ENCODE peak calls at places on chromosomes 6 and 20, in six cellular contexts. U is A673, G is mesothelial cell of epicardium, C is GM23338, D is dorsolateral prefrontal cortex, A is fibroblast of lung. I is an unnamed sample.

GRCh38 chr6:16206595-16207037 is 31.8 kb upstream of the GMPR start:
- DNase-seq in U (peak), G (peak), C (peak), D (no peak), A (peak), I (peak)

GRCh38 chr6:21396313-21396712 is 197.2 kb upstream of the SOX4 start:
- DNase-seq in U (no peak), G (no peak), C (no peak), D (no peak), A (peak), I (no peak)

GRCh38 chr6:105886812-105887513 is 199.2 kb upstream of the PRDM1 start:
- DNase-seq in U (no peak), G (no peak), C (no peak), D (no peak), A (peak), I (no peak)

GRCh38 chr6:152748843-152749242 is 1.8 kb upstream of the VIP start:
- DNase-seq in U (peak), G (no peak), C (peak), D (no peak), A (no peak), I (no peak)

GRCh38 chr6:35754452-35755321 is 17.9 kb downstream of the ARMC12 start:
- DNase-seq in U (peak), G (no peak), C (no peak), D (no peak), A (peak), I (no peak)

GRCh38 chr6:28863607-28864320 is 60.0 kb downstream of the TRIM27 start:
- DNase-seq in U (peak), G (peak), C (peak), D (peak), A (peak), I (peak)

GRCh38 chr6:110331816-110332215 is 26.3 kb downstream of the METTL24 start:
- DNase-seq in U (peak), G (no peak), C (peak), D (no peak), A (peak), I (peak)

GRCh38 chr6:119333707-119334295 is 15.8 kb downstream of the MAN1A1 start:
- DNase-seq in U (no peak), G (no peak), C (peak), D (no peak), A (no peak), I (no peak)

GRCh38 chr20:58306421-58307261 is 2.9 kb upstream of the RAB22A start:
- DNase-seq in U (no peak), G (no peak), C (no peak), D (no peak), A (peak), I (no peak)

GRCh38 chr6:69835414-69836179 is 30.8 kb upstream of the COL19A1 start:
- DNase-seq in U (peak), G (no peak), C (peak), D (no peak), A (peak), I (peak)

GRCh38 chr6:167229586-167229985 is 61.5 kb upstream of the UNC93A start:
- DNase-seq in U (no peak), G (no peak), C (no peak), D (no peak), A (no peak), I (no peak)

GRCh38 chr6:127117979-127118504 is 429 bp upstream of the RSPO3 start:
- DNase-seq in U (peak), G (peak), C (no peak), D (no peak), A (peak), I (peak)

GRCh38 chr6:53566755-53567154 is 21.9 kb upstream of the GCLC start:
- DNase-seq in U (no peak), G (no peak), C (no peak), D (no peak), A (no peak), I (no peak)

GRCh38 chr6:22205266-22205665 is 91.6 kb downstream of the PRL start:
- DNase-seq in U (no peak), G (no peak), C (no peak), D (no peak), A (no peak), I (no peak)

GRCh38 chr6:154569136-154569862 is 58.8 kb upstream of the CNKSR3 start:
- DNase-seq in U (no peak), G (no peak), C (no peak), D (no peak), A (no peak), I (no peak)

GRCh38 chr20:13990465-13990864 is at the start of gene SEL1L2:
- DNase-seq in U (no peak), G (no peak), C (peak), D (no peak), A (no peak), I (peak)

GRCh38 chr6:138107752-138108592 is 753 bp upstream of the PERP start:
- DNase-seq in U (no peak), G (no peak), C (peak), D (no peak), A (no peak), I (peak)

GRCh38 chr6:82875573-82876185 is 190.0 kb downstream of the UBE3D start:
- DNase-seq in U (peak), G (no peak), C (no peak), D (no peak), A (peak), I (no peak)

GRCh38 chr6:113414511-113414910 is 442.6 kb upstream of the MARCKS start:
- DNase-seq in U (peak), G (no peak), C (no peak), D (no peak), A (peak), I (no peak)

GRCh38 chr6:21800948-21801438 is 207.4 kb downstream of the SOX4 start:
- DNase-seq in U (no peak), G (no peak), C (no peak), D (no peak), A (peak), I (peak)

GRCh38 chr6:144543006-144543871 is 258.1 kb downstream of the UTRN start:
- DNase-seq in U (no peak), G (no peak), C (peak), D (no peak), A (peak), I (no peak)

GRCh38 chr6:167802339-167802738 is 24.4 kb upstream of the AFDN start:
- DNase-seq in U (no peak), G (no peak), C (no peak), D (no peak), A (no peak), I (no peak)

GRCh38 chr6:43758617-43759050 is 11.4 kb upstream of the VEGFA start:
- DNase-seq in U (peak), G (no peak), C (peak), D (no peak), A (no peak), I (peak)

GRCh38 chr20:53303361-53303760 is 290.3 kb downstream of the ZNF217 start:
- DNase-seq in U (no peak), G (no peak), C (no peak), D (no peak), A (no peak), I (no peak)

GRCh38 chr6:24004062-24004461 is 122.0 kb upstream of the NRSN1 start:
- DNase-seq in U (no peak), G (no peak), C (no peak), D (no peak), A (peak), I (no peak)

GRCh38 chr20:49775229-49775693 is 37.4 kb upstream of the SLC9A8 start:
- DNase-seq in U (no peak), G (no peak), C (peak), D (no peak), A (peak), I (peak)

GRCh38 chr6:32096087-32096393 is 13.1 kb downstream of the TNXB start:
- DNase-seq in U (no peak), G (no peak), C (no peak), D (no peak), A (no peak), I (no peak)

GRCh38 chr6:122154912-122155516 is 244.4 kb upstream of the HSF2 start:
- DNase-seq in U (no peak), G (no peak), C (peak), D (no peak), A (no peak), I (no peak)

GRCh38 chr6:143569035-143569434 is 57.5 kb upstream of the FUCA2 start:
- DNase-seq in U (no peak), G (no peak), C (no peak), D (no peak), A (peak), I (no peak)

GRCh38 chr6:166435574-166435973 is 52.8 kb upstream of the MPC1 start:
- DNase-seq in U (peak), G (no peak), C (no peak), D (no peak), A (no peak), I (no peak)

GRCh38 chr20:10281911-10282310 is 63.3 kb downstream of the SNAP25 start:
- DNase-seq in U (peak), G (no peak), C (no peak), D (no peak), A (no peak), I (no peak)

GRCh38 chr20:10282930-10283556 is 64.4 kb downstream of the SNAP25 start:
- DNase-seq in U (no peak), G (no peak), C (no peak), D (no peak), A (peak), I (no peak)

GRCh38 chr20:10277616-10278015 is 59.0 kb downstream of the SNAP25 start:
- DNase-seq in U (no peak), G (no peak), C (no peak), D (no peak), A (no peak), I (no peak)

GRCh38 chr20:10278416-10278815 is 59.8 kb downstream of the SNAP25 start:
- DNase-seq in U (no peak), G (no peak), C (no peak), D (no peak), A (no peak), I (no peak)

DNA sequence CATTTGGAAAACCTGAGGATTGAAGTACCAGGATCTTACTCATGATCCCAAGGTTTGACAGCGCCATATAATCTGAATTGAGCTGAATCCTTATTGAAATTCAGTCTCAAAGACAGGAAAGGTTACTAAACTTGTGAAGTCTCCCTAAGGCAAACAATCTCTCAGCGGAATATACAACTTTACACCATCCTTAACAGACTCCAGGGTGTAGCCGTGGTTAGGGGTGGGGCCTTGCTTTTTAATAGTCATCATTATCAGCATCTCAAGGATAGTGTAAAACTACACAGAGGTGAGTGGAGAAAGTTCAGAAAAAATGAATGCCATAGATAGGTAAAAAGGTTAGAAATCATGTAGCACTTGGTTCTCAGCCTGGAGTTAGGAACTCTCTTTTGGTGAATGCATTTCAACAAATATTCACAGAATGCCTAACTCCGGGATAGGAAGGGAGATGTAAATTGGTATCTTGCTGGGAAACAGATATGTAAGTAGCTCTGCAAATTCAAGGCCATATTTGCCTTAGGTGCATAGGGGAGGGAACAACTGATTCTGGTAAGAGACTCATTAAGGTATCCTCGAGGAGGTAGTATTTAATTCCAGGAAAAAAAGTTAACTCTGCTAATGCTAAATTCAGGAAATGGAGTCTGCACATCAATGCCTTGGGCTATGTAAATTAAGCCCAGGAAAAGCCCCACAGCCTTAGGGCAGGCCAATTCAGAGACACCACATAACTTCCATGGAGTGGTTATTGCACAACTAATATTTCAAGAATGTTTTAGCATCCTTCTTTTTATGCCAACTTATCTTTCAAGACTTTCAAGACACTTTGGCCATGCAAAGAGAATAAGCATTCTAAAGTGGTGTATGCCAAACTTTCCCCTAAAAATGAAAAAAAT is 61.6 kb downstream of the SNAP25 start:
- DNase-seq in U (peak), G (no peak), C (peak), D (no peak), A (peak), I (no peak)
- TF ChIP-seq CTCF in U (no peak), G (no peak), C (no peak), D (no peak), A (no peak), I (no peak)

DNA sequence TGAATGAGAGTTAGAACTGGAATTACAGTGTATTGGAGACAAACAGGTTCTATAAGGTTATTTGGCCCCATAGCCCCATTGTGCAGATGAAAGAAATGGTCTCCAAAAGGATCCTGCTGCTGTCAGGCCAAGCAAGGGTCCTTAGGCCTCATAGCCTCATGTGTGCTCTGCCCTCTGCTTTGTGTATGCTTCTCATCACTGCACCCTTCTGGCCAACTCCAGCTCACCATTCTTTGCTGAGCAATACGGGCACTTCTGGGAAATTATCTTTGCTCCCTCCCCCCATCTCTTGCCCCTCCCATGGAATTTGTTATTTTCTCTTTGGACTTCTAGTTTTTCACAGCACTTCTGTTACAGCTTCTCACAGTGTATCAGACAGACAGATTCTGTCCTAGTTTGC is 298.8 kb downstream of the FOXA2 start:
- DNase-seq in U (no peak), G (no peak), C (peak), D (no peak), A (no peak), I (no peak)
- TF ChIP-seq CTCF in U (no peak), G (no peak), C (peak), D (no peak), A (no peak), I (no peak)

GRCh38 chr6:74250161-74250560 is 554.2 kb downstream of the CD109 start:
- DNase-seq in U (peak), G (no peak), C (no peak), D (no peak), A (peak), I (no peak)

GRCh38 chr6:74249658-74250057 is 553.7 kb downstream of the CD109 start:
- DNase-seq in U (peak), G (no peak), C (no peak), D (no peak), A (peak), I (no peak)

GRCh38 chr6:74248966-74249365 is 553.0 kb downstream of the CD109 start:
- DNase-seq in U (peak), G (no peak), C (no peak), D (no peak), A (peak), I (no peak)

GRCh38 chr6:74256387-74257180 is 560.6 kb downstream of the CD109 start:
- DNase-seq in U (no peak), G (no peak), C (no peak), D (no peak), A (no peak), I (no peak)

DNA sequence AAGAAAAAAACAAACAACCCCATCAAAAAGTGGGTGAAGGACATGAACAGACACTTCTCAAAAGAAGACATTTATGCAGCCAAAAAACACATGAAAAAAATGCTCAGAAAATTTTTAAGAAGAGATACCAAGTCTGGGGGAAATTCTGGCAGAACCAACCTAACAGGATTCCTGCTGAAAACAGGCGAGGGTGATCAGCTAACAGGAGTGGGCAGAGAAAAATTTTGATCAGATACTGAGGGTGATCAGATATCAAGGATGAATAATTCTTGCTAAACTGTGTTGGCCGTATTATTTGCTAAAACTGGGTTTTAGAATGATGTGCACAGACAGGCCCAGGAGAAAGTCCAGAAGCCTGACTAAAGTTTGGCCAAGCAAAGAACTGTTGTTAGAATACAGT is 557.3 kb downstream of the CD109 start:
- DNase-seq in U (no peak), G (no peak), C (no peak), D (no peak), A (no peak), I (no peak)
- TF ChIP-seq CTCF in U (no peak), G (no peak), C (no peak), D (no peak), A (no peak), I (no peak)

GRCh38 chr20:18090044-18090443 is 32.3 kb upstream of the OVOL2 start:
- DNase-seq in U (no peak), G (no peak), C (no peak), D (no peak), A (no peak), I (no peak)
- TF ChIP-seq CTCF in U (no peak), G (no peak), C (peak), D (no peak), A (no peak), I (no peak)

GRCh38 chr6:33175436-33176069 is 16.7 kb downstream of the COL11A2 start:
- DNase-seq in U (no peak), G (no peak), C (no peak), D (no peak), A (no peak), I (no peak)

GRCh38 chr6:33181141-33181540 is 11.1 kb downstream of the COL11A2 start:
- DNase-seq in U (no peak), G (no peak), C (no peak), D (no peak), A (no peak), I (no peak)

GRCh38 chr6:33177552-33178446 is 14.5 kb downstream of the COL11A2 start:
- DNase-seq in U (no peak), G (no peak), C (no peak), D (no peak), A (no peak), I (no peak)

GRCh38 chr6:33176906-33177305 is 15.4 kb downstream of the COL11A2 start:
- DNase-seq in U (no peak), G (no peak), C (no peak), D (no peak), A (no peak), I (no peak)

DNA sequence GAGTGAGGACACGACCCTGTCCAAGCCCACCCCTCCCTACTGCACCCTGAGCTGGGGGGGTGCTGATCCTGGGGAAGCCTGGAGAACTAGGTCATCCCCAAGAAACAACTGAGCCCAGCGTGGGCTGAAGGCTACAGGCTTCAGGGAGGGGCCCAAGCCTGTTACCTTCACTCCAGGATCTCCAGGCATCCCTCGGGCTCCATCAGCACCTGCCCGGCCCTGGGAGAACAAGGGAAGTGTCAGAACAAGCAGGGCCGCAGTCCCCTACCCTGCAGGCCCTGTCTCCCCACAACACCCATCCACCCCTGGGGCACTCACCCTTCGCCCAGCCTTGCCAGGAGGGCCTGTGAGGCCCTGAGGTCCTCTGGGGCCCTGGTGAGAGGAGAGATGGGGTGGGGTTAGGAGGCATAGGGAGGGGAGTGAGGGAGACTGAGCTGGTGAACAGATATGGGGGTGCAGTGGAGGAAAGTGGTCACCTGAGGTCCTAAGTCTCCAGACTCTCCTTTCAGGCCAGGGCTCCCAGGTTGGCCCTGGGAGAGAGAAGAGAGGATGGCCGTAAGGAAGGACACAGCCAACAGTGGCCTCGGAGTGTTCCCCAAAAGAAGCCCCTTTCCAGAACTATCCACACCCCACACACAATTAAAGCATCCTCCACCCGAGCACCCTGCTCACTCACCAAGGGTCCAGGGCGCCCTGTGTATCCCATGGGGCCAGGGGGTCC is 13.4 kb downstream of the COL11A2 start:
- DNase-seq in U (no peak), G (no peak), C (no peak), D (no peak), A (no peak), I (no peak)
- TF ChIP-seq CTCF in U (no peak), G (no peak), C (no peak), D (no peak), A (no peak), I (no peak)

GRCh38 chr6:73732845-73733675 is 37.1 kb downstream of the CD109 start:
- DNase-seq in U (peak), G (peak), C (peak), D (peak), A (peak), I (peak)
- TF ChIP-seq CTCF in U (peak), G (peak), C (peak), D (peak), A (peak), I (peak)

GRCh38 chr20:38550274-38550673 is 30.7 kb upstream of the ADIG start:
- DNase-seq in U (peak), G (no peak), C (peak), D (no peak), A (no peak), I (no peak)
- TF ChIP-seq CTCF in U (peak), G (peak), C (peak), D (no peak), A (peak), I (no peak)

GRCh38 chr20:33444797-33445560 is 1.4 kb upstream of the SNTA1 start:
- DNase-seq in U (no peak), G (no peak), C (peak), D (no peak), A (no peak), I (no peak)
- TF ChIP-seq CTCF in U (peak), G (no peak), C (peak), D (no peak), A (peak), I (no peak)

I was measured in nephron progenitor cell.